ENCODE peak calls at places on chromosomes 11 and 22, in four cellular contexts. E, F, V and C are unnamed samples.

GRCh38 chr11:125345706-125346561 is 150.1 kb downstream of the FEZ1 start:
- DNase-seq in E (peak), V (peak), F (peak), C (no peak)

GRCh38 chr22:48706934-48707748 is 1120.5 kb downstream of the BRD1 start:
- DNase-seq in V (peak), F (no peak), E (no peak), C (no peak)

GRCh38 chr11:119764108-119764874 is 35.3 kb upstream of the NECTIN1 start:
- DNase-seq in E (no peak), V (no peak), F (no peak), C (no peak)

GRCh38 chr11:122796128-122796717 is 42.1 kb upstream of the CRTAM start:
- DNase-seq in E (peak), V (peak), F (no peak), C (peak)

GRCh38 chr11:45405916-45406670 is 120.0 kb upstream of the SYT13 start:
- DNase-seq in V (no peak), F (no peak), E (no peak), C (no peak)

GRCh38 chr22:41668971-41669911 is 19.4 kb downstream of the SNU13 start:
- DNase-seq in E (no peak), V (no peak), F (peak), C (no peak)

GRCh38 chr11:7892751-7893356 is 38.2 kb downstream of the OR10A6 start:
- DNase-seq in E (no peak), F (peak), V (peak), C (no peak)

GRCh38 chr11:36469063-36469462 is 41.0 kb downstream of the TRAF6 start:
- DNase-seq in V (peak), F (no peak), E (no peak), C (no peak)

GRCh38 chr11:65719887-65720236 is 736 bp downstream of the RNASEH2C start:
- DNase-seq in V (peak), E (no peak), F (no peak), C (no peak)

GRCh38 chr22:36546932-36547331 is 18.0 kb upstream of the EIF3D start:
- DNase-seq in E (no peak), V (no peak), F (peak), C (no peak)

GRCh38 chr11:119786431-119787073 is 57.6 kb upstream of the NECTIN1 start:
- DNase-seq in V (no peak), E (no peak), F (no peak), C (no peak)